ENCODE peak calls at places on chromosomes 4 and X, in four cellular contexts. I is esophagus muscularis mucosa, W is A549, O is sigmoid colon. G is an unnamed sample.
A peak's percentile ranks its signal among the peaks of the same experiment; 100 is the strongest.

GRCh38 chrX:132118361-132118760 is 9.5 kb downstream of the FRMD7 start:
- DNase-seq in I (no peak), W (no peak), O (no peak), G (no peak)

GRCh38 chrX:15947648-15948317 is 93.2 kb upstream of the AP1S2 start:
- DNase-seq in I (no peak), O (no peak), W (no peak), G (no peak)

GRCh38 chrX:20269848-20270556 is 3.3 kb upstream of the RPS6KA3 start:
- DNase-seq in O (no peak), I (no peak), W (no peak), G (no peak)

GRCh38 chrX:139949703-139950102 is 15.6 kb downstream of the CXorf66 start:
- DNase-seq in I (no peak), W (no peak), O (no peak), G (no peak)

GRCh38 chrX:23287191-23287764 is 47.4 kb upstream of the PTCHD1 start:
- DNase-seq in O (no peak), I (no peak), W (no peak), G (no peak)

GRCh38 chr4:168509786-168510185 is 12.9 kb downstream of the PALLD start:
- DNase-seq in I (no peak), O (no peak), W (no peak), G (no peak)

GRCh38 chrX:127574829-127575228 is 477.4 kb downstream of the ACTRT1 start:
- DNase-seq in O (no peak), W (no peak), I (no peak), G (no peak)

GRCh38 chr4:94621491-94622080 is 136.2 kb upstream of the BMPR1B start:
- DNase-seq in O (no peak), W (peak; percentile 21), I (no peak), G (no peak)

GRCh38 chrX:53379008-53379710 is 43.3 kb downstream of the SMC1A start:
- DNase-seq in I (no peak), W (no peak), O (no peak), G (no peak)

GRCh38 chrX:77768787-77769186 is 17.2 kb downstream of the ATRX start:
- DNase-seq in O (no peak), W (no peak), I (no peak), G (no peak)

GRCh38 chr4:41590591-41590990 is 52.6 kb downstream of the LIMCH1 start:
- DNase-seq in I (peak; percentile 60), W (no peak), O (no peak), G (no peak)

GRCh38 chr4:180081072-180081471 is 2162.1 kb upstream of the TENM3 start:
- DNase-seq in I (no peak), W (no peak), O (no peak), G (no peak)
- H3K4me1 ChIP-seq in I (no peaks in the 10 kb centered on the region), W (no peaks in the 10 kb centered on the region), O (no peaks in the 10 kb centered on the region), G (no peaks in the 10 kb centered on the region)

GRCh38 chr4:26084414-26084813 is 170.4 kb downstream of the SMIM20 start:
- DNase-seq in I (no peak), O (no peak), W (no peak), G (no peak)

GRCh38 chr4:26082565-26082964 is 168.5 kb downstream of the SMIM20 start:
- DNase-seq in W (no peak), I (no peak), O (no peak), G (no peak)

GRCh38 chr4:26085581-26085980 is 171.6 kb downstream of the SMIM20 start:
- DNase-seq in I (no peak), W (no peak), O (no peak), G (no peak)

GRCh38 chr4:26081795-26082498 is 167.9 kb downstream of the SMIM20 start:
- DNase-seq in W (peak; percentile 15), I (no peak), O (no peak), G (no peak)

DNA sequence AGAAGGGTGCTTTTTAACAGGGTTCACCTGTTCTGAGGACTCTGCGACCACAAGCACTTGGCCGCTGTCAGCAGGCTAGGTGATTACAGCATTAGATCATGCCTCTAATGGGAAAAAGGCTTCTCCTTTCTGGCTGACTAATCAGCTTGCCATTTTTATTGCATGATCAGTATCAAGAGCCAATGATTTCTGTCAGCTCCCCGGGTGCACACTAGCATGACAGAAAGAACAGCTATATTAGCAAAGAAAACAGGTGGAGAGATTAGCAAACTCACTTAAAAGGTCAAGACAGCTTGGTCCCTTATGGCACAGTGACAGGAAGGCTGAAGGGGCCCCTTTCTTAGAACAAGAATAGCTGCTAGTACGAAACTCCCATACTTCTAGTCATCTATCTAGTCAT is 170.0 kb downstream of the SMIM20 start:
- DNase-seq in I (no peak), O (peak; percentile 78), W (no peak), G (no peak)
- TF ChIP-seq EP300 in I (no peak), O (no peak), W (no peak), G (no peak)

GRCh38 chr4:151429957-151430548 is 21.1 kb downstream of the FHIP1A start:
- DNase-seq in O (no peak), W (no peak), I (no peak), G (no peak)

GRCh38 chr4:151428346-151428745 is 19.4 kb downstream of the FHIP1A start:
- DNase-seq in I (no peak), W (no peak), O (no peak), G (no peak)

GRCh38 chr4:151430737-151431457 is 21.9 kb downstream of the FHIP1A start:
- DNase-seq in I (no peak), W (no peak), O (no peak), G (no peak)

GRCh38 chr4:151426513-151426912 is 17.5 kb downstream of the FHIP1A start:
- DNase-seq in I (no peak), W (no peak), O (no peak), G (no peak)

GRCh38 chr4:151427268-151427667 is 18.3 kb downstream of the FHIP1A start:
- DNase-seq in I (no peak), O (no peak), W (no peak), G (no peak)
- H3K4me1 ChIP-seq in I (no peaks in the 10 kb centered on the region), O (peaks cover 8% of the 10 kb centered on the region), W (no peaks in the 10 kb centered on the region), G (peaks cover 21% of the 10 kb centered on the region)

GRCh38 chr4:185797018-185797417 is 15.0 kb downstream of the SORBS2 start:
- DNase-seq in I (peak; percentile 74), O (no peak), W (no peak), G (no peak)

GRCh38 chr4:185801471-185801870 is 10.5 kb downstream of the SORBS2 start:
- DNase-seq in I (peak; percentile 10), O (no peak), W (no peak), G (no peak)

GRCh38 chr4:185800266-185800945 is 11.6 kb downstream of the SORBS2 start:
- DNase-seq in W (no peak), O (no peak), I (peak; percentile 64), G (no peak)

GRCh38 chr4:185797596-185797995 is 14.4 kb downstream of the SORBS2 start:
- DNase-seq in O (no peak), I (peak; percentile 84), W (no peak), G (no peak)

DNA sequence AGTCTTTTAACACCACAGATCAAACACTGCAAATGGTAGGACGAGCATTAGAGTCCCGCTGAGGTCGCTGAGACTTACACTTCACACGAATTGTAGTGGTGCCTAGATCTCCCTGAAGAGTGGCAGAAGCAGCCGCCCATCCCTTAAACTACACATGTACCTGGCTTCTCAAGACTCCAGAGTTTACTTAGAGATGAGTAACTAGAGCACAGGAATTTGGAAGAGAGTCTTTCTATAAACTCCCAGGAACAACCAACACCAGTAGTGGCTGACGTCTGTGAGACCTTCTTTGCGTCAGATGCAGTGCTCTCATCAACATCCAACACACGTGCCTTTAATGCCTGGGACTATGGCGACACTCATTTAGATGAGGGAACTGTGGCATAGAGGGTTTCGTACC is 12.6 kb downstream of the SORBS2 start:
- DNase-seq in O (no peak), I (peak; percentile 53), W (no peak), G (no peak)
- TF ChIP-seq EP300 in O (peak; percentile 55), I (no peak), W (no peak), G (no peak)

GRCh38 chr4:135694066-135694465 is 1492.5 kb upstream of the PABPC4L start:
- DNase-seq in W (no peak), I (no peak), O (no peak), G (no peak)
- H3K4me1 ChIP-seq in W (no peaks in the 10 kb centered on the region), I (no peaks in the 10 kb centered on the region), O (no peaks in the 10 kb centered on the region), G (no peaks in the 10 kb centered on the region)

DNA sequence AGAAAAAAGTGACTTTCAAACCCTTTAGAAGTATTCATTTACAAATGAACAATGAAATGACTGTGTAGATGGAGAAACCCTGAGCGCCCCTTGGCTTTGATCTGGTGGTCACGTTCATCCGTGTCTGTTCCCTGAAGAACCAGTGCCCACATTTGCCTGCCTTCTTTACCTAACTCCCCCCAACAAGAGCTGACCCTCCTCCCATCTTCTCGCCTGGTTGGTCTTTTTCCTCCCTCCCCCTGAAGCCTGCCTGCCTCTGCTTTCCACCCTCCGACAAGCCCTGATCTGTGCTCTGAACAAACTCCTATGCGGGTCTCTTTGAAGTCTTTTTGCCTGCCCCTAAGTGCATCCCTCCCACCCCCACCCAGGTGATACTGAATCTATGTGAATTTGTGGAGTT is 18.5 kb downstream of the TBL1X start:
- DNase-seq in I (no peak), O (no peak), W (no peak), G (no peak)
- TF ChIP-seq EP300 in I (no peak), O (no peak), W (no peak), G (no peak)

GRCh38 chr4:6803246-6803645 is 20.7 kb downstream of the KIAA0232 start:
- DNase-seq in O (no peak), W (no peak), I (no peak), G (no peak)

GRCh38 chr4:6802626-6803025 is 20.1 kb downstream of the KIAA0232 start:
- DNase-seq in O (no peak), W (no peak), I (no peak), G (no peak)

GRCh38 chr4:6799091-6799490 is 16.6 kb downstream of the KIAA0232 start:
- DNase-seq in O (no peak), I (no peak), W (no peak), G (no peak)

GRCh38 chr4:6804082-6804752 is 21.7 kb downstream of the KIAA0232 start:
- DNase-seq in W (no peak), I (no peak), O (no peak), G (no peak)

GRCh38 chr4:6802050-6802449 is 19.5 kb downstream of the KIAA0232 start:
- DNase-seq in I (no peak), O (no peak), W (no peak), G (no peak)
- H3K4me1 ChIP-seq in I (peaks cover 47% of the 10 kb centered on the region), O (peaks cover 25% of the 10 kb centered on the region), W (peaks cover 62% of the 10 kb centered on the region), G (peaks cover 1% of the 10 kb centered on the region)

G was measured in stomach.